ENCODE peak calls at places on chromosomes 4 and X, in five cellular contexts. One of them, this sample, is unnamed.

GRCh38 chr4:3458371-3458770 is 4.7 kb upstream of the DOK7 start:
- DNase-seq in left ventricle myocardium inferior: no peak
- DNase-seq in NAMALWA: no peak
- DNase-seq in stimulated activated CD8-positive, alpha-beta memory T cell treated with anti-CD3 and anti-CD28 coated beads, Interleukin-15, amount 100 ng/mL, for 4 hours: no peak
- DNase-seq in neuronal stem cell: no peak
- DNase-seq in this sample: no peak

GRCh38 chrX:119690921-119691716 is 1.8 kb downstream of the SEPTIN6 start:
- DNase-seq in left ventricle myocardium inferior: no peak
- DNase-seq in stimulated activated CD8-positive, alpha-beta memory T cell treated with anti-CD3 and anti-CD28 coated beads, Interleukin-15, amount 100 ng/mL, for 4 hours: no peak
- DNase-seq in NAMALWA: peak
- DNase-seq in neuronal stem cell: no peak
- DNase-seq in this sample: no peak

GRCh38 chr4:184664445-184665210 is 15.1 kb downstream of the PRIMPOL start:
- DNase-seq in NAMALWA: peak
- DNase-seq in neuronal stem cell: no peak
- DNase-seq in left ventricle myocardium inferior: no peak
- DNase-seq in stimulated activated CD8-positive, alpha-beta memory T cell treated with anti-CD3 and anti-CD28 coated beads, Interleukin-15, amount 100 ng/mL, for 4 hours: no peak
- DNase-seq in this sample: no peak

GRCh38 chr4:126306152-126306869 is 991.6 kb downstream of the FAT4 start:
- DNase-seq in left ventricle myocardium inferior: no peak
- DNase-seq in neuronal stem cell: no peak
- DNase-seq in NAMALWA: no peak
- DNase-seq in stimulated activated CD8-positive, alpha-beta memory T cell treated with anti-CD3 and anti-CD28 coated beads, Interleukin-15, amount 100 ng/mL, for 4 hours: no peak
- DNase-seq in this sample: peak

GRCh38 chrX:55488559-55489314 is 911 bp downstream of the USP51 start:
- DNase-seq in stimulated activated CD8-positive, alpha-beta memory T cell treated with anti-CD3 and anti-CD28 coated beads, Interleukin-15, amount 100 ng/mL, for 4 hours: peak
- DNase-seq in NAMALWA: peak
- DNase-seq in left ventricle myocardium inferior: peak
- DNase-seq in neuronal stem cell: peak
- DNase-seq in this sample: peak

GRCh38 chr4:122045533-122045932 is 93.7 kb upstream of the TRPC3 start:
- DNase-seq in NAMALWA: peak
- DNase-seq in stimulated activated CD8-positive, alpha-beta memory T cell treated with anti-CD3 and anti-CD28 coated beads, Interleukin-15, amount 100 ng/mL, for 4 hours: no peak
- DNase-seq in neuronal stem cell: no peak
- DNase-seq in left ventricle myocardium inferior: no peak
- DNase-seq in this sample: no peak

GRCh38 chr4:103204114-103204513 is 6.0 kb upstream of the CENPE start:
- DNase-seq in left ventricle myocardium inferior: no peak
- DNase-seq in stimulated activated CD8-positive, alpha-beta memory T cell treated with anti-CD3 and anti-CD28 coated beads, Interleukin-15, amount 100 ng/mL, for 4 hours: no peak
- DNase-seq in neuronal stem cell: no peak
- DNase-seq in NAMALWA: peak
- DNase-seq in this sample: no peak

GRCh38 chr4:24644983-24645764 is 60.8 kb upstream of the DHX15 start:
- DNase-seq in stimulated activated CD8-positive, alpha-beta memory T cell treated with anti-CD3 and anti-CD28 coated beads, Interleukin-15, amount 100 ng/mL, for 4 hours: no peak
- DNase-seq in neuronal stem cell: no peak
- DNase-seq in NAMALWA: no peak
- DNase-seq in left ventricle myocardium inferior: no peak
- DNase-seq in this sample: no peak

GRCh38 chr4:56086073-56086521 is 137.4 kb downstream of the CEP135 start:
- DNase-seq in neuronal stem cell: no peak
- DNase-seq in left ventricle myocardium inferior: no peak
- DNase-seq in NAMALWA: peak
- DNase-seq in stimulated activated CD8-positive, alpha-beta memory T cell treated with anti-CD3 and anti-CD28 coated beads, Interleukin-15, amount 100 ng/mL, for 4 hours: no peak
- DNase-seq in this sample: no peak

GRCh38 chrX:111349934-111350333 is 62.1 kb downstream of the DCX start:
- DNase-seq in NAMALWA: no peak
- DNase-seq in left ventricle myocardium inferior: no peak
- DNase-seq in stimulated activated CD8-positive, alpha-beta memory T cell treated with anti-CD3 and anti-CD28 coated beads, Interleukin-15, amount 100 ng/mL, for 4 hours: no peak
- DNase-seq in neuronal stem cell: no peak
- DNase-seq in this sample: no peak

GRCh38 chr4:156906325-156906724 is 65.3 kb downstream of the PDGFC start:
- DNase-seq in stimulated activated CD8-positive, alpha-beta memory T cell treated with anti-CD3 and anti-CD28 coated beads, Interleukin-15, amount 100 ng/mL, for 4 hours: no peak
- DNase-seq in left ventricle myocardium inferior: no peak
- DNase-seq in neuronal stem cell: no peak
- DNase-seq in NAMALWA: no peak
- DNase-seq in this sample: no peak

GRCh38 chr4:155408796-155409195 is 32.0 kb upstream of the MAP9 start:
- DNase-seq in left ventricle myocardium inferior: no peak
- DNase-seq in stimulated activated CD8-positive, alpha-beta memory T cell treated with anti-CD3 and anti-CD28 coated beads, Interleukin-15, amount 100 ng/mL, for 4 hours: no peak
- DNase-seq in neuronal stem cell: no peak
- DNase-seq in NAMALWA: no peak
- DNase-seq in this sample: no peak